ENCODE peak calls at places on chromosome 16, in ten cellular contexts. E is colonic mucosa; M is lung; X is breast epithelium; T is left lung; D is GM23248; Q is AG04450; R is esophagus squamous epithelium; A is effector memory CD4-positive, alpha-beta T cell; N is fibroblast of lung. F is an unnamed sample.

GRCh38 chr16:4700380-4700996 is 7.1 kb downstream of the NUDT16L1 start:
- DNase-seq in E (no peak), M (no peak), X (no peak), T (no peak), D (no peak), Q (no peak), R (no peak), A (no peak), N (no peak), F (no peak)

GRCh38 chr16:86578056-86578455 is 293 bp upstream of the FOXL1 start:
- DNase-seq in E (no peak), M (no peak), X (no peak), T (no peak), D (peak), Q (peak), R (no peak), A (no peak), N (peak), F (no peak)

GRCh38 chr16:28218109-28218508 is 6.3 kb upstream of the XPO6 start:
- DNase-seq in E (peak), M (no peak), X (no peak), T (peak), D (peak), Q (peak), R (no peak), A (peak), N (peak), F (no peak)

GRCh38 chr16:14252860-14253259 is 181.7 kb downstream of the MRTFB start:
- DNase-seq in E (no peak), M (no peak), X (no peak), T (no peak), D (no peak), Q (no peak), R (no peak), A (no peak), N (no peak), F (no peak)

GRCh38 chr16:22739077-22739476 is 74.9 kb upstream of the HS3ST2 start:
- DNase-seq in E (no peak), M (no peak), X (no peak), T (no peak), D (no peak), Q (no peak), R (no peak), A (no peak), N (no peak), F (no peak)

GRCh38 chr16:11706180-11706742 is 36.4 kb downstream of the TXNDC11 start:
- DNase-seq in E (no peak), M (no peak), X (no peak), T (no peak), D (peak), Q (no peak), R (no peak), A (no peak), N (peak), F (peak)

GRCh38 chr16:10929853-10930754 is 12.2 kb downstream of the DEXI start:
- DNase-seq in E (no peak), M (no peak), X (no peak), T (no peak), D (peak), Q (no peak), R (no peak), A (no peak), N (no peak), F (no peak)

GRCh38 chr16:79608976-79609375 is 8.4 kb upstream of the MAF start:
- DNase-seq in E (no peak), M (no peak), X (no peak), T (no peak), D (no peak), Q (no peak), R (no peak), A (no peak), N (no peak), F (no peak)

GRCh38 chr16:85601730-85602401 is 11.3 kb upstream of the GSE1 start:
- DNase-seq in E (no peak), M (no peak), X (no peak), T (no peak), D (peak), Q (no peak), R (no peak), A (no peak), N (no peak), F (no peak)

GRCh38 chr16:138049-138417 is 440 bp downstream of the NPRL3 start:
- DNase-seq in E (no peak), M (no peak), X (no peak), T (peak), D (peak), Q (no peak), R (no peak), A (peak), N (no peak), F (peak)

GRCh38 chr16:87818533-87819161 is 50.7 kb downstream of the SLC7A5 start:
- DNase-seq in E (no peak), M (no peak), X (no peak), T (no peak), D (no peak), Q (no peak), R (no peak), A (no peak), N (no peak), F (no peak)

GRCh38 chr16:3094289-3095027 is 4.6 kb downstream of the ZSCAN10 start:
- DNase-seq in E (peak), M (no peak), X (no peak), T (no peak), D (peak), Q (no peak), R (no peak), A (peak), N (peak), F (no peak)

GRCh38 chr16:26569793-26570192 is 496.9 kb upstream of the C16orf82 start:
- DNase-seq in E (no peak), M (no peak), X (no peak), T (no peak), D (peak), Q (no peak), R (no peak), A (no peak), N (no peak), F (no peak)

GRCh38 chr16:445566-445965 is 20.1 kb downstream of the RAB11FIP3 start:
- DNase-seq in E (no peak), M (no peak), X (no peak), T (no peak), D (no peak), Q (no peak), R (no peak), A (no peak), N (no peak), F (no peak)

GRCh38 chr16:22692034-22692433 is 121.9 kb upstream of the HS3ST2 start:
- DNase-seq in E (no peak), M (no peak), X (no peak), T (no peak), D (peak), Q (no peak), R (no peak), A (no peak), N (no peak), F (no peak)

GRCh38 chr16:4534151-4534790 is 4.3 kb downstream of the CDIP1 start:
- DNase-seq in E (no peak), M (no peak), X (no peak), T (no peak), D (no peak), Q (no peak), R (no peak), A (no peak), N (no peak), F (no peak)

GRCh38 chr16:87930456-87930855 is 5.9 kb downstream of the CA5A start:
- DNase-seq in E (no peak), M (no peak), X (no peak), T (no peak), D (peak), Q (no peak), R (no peak), A (no peak), N (no peak), F (no peak)

GRCh38 chr16:81542609-81543570 is 98.3 kb downstream of the CMIP start:
- DNase-seq in E (no peak), M (no peak), X (no peak), T (no peak), D (no peak), Q (no peak), R (no peak), A (no peak), N (no peak), F (no peak)
- H3K27ac ChIP-seq in E (no peak), M (peak), X (peak), T (peak), D (no peak), Q (peak), R (no peak), A (no peak), N (peak), F (no peak)

GRCh38 chr16:50603206-50604064 is 55.2 kb downstream of the NKD1 start:
- DNase-seq in E (no peak), M (no peak), X (no peak), T (no peak), D (peak), Q (no peak), R (no peak), A (no peak), N (peak), F (peak)
- H3K27ac ChIP-seq in E (peak), M (peak), X (no peak), T (no peak), D (no peak), Q (no peak), R (peak), A (no peak), N (no peak), F (peak)

DNA sequence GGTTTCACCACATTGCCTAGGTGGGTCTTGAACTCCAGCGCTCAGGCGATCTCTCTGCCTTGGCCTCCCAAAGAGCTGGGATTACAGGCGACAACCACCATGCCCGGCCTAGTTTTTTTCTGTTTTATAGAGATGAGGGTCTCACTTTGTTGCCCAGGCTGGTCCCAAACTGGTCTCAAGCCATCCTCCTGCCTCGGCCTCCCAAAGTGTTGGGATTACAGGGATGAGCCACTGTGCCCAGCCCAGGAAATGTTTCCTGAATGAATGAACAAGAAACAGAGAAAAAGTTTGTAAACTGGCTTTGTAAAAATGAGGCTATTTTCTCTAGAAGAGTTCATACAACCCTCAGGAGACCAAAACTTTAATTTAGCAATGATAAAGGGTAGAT is 68.0 kb downstream of the WWP2 start:
- DNase-seq in E (no peak), M (no peak), X (no peak), T (no peak), D (no peak), Q (no peak), R (no peak), A (no peak), N (no peak), F (no peak)
- H3K27ac ChIP-seq in E (peak), M (peak), X (peak), T (peak), D (no peak), Q (peak), R (no peak), A (no peak), N (no peak), F (no peak)

GRCh38 chr16:21647562-21648164 is 4.7 kb downstream of the IGSF6 start:
- DNase-seq in E (no peak), M (no peak), X (no peak), T (no peak), D (no peak), Q (no peak), R (no peak), A (no peak), N (no peak), F (no peak)
- H3K27ac ChIP-seq in E (no peak), M (no peak), X (no peak), T (peak), D (no peak), Q (no peak), R (peak), A (peak), N (no peak), F (no peak)

DNA sequence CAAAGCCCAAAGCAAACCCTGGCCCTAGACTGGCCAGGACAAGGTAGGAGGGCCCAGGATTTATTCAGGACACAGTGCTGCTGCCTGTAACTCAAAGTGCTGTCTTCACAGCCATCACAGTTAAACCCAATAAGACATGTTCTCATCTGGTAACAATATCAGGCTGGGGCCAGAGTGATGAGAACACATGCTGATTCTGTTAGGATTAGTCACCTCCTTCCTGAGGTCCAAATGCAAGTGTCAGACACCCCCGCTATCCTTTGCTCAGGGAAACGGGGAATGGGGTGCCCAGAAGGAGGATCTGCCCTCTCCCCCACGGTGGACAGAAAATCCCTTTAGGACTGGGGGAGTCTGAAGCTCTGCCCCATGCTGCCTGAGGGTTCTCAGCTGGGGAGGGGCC is 9.6 kb downstream of the ZDHHC1 start:
- DNase-seq in E (no peak), M (no peak), X (no peak), T (no peak), D (peak), Q (peak), R (no peak), A (no peak), N (peak), F (no peak)
- H3K27ac ChIP-seq in E (no peak), M (peak), X (peak), T (peak), D (peak), Q (peak), R (peak), A (no peak), N (peak), F (no peak)

DNA sequence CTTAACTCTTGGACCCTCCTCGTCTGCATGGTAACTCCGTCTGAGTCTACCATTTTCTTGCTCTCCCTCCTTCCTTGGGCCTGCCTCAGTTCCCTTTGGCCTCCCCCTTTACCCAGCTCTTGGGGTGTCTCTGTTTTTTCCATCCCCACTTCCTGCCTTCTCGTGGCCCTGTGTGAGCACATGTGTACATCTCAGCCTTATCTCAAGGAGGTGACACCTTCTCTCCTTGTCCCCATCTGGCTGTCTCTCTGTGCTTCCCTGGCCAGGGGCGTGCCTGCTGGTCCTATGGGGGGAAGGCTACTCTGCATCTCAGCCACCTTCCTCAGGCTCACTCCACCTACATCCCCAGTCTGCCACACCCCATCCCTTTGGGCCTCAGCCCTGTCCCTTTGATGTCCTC is 6.6 kb downstream of the CTF1 start:
- DNase-seq in E (no peak), M (no peak), X (no peak), T (no peak), D (no peak), Q (no peak), R (no peak), A (no peak), N (no peak), F (no peak)
- H3K27ac ChIP-seq in E (peak), M (peak), X (peak), T (peak), D (peak), Q (no peak), R (peak), A (peak), N (no peak), F (peak)

GRCh38 chr16:49972280-49972679 is 52.7 kb upstream of the CNEP1R1 start:
- DNase-seq in E (no peak), M (no peak), X (no peak), T (no peak), D (no peak), Q (no peak), R (no peak), A (no peak), N (no peak), F (no peak)
- H3K27ac ChIP-seq in E (no peak), M (no peak), X (no peak), T (no peak), D (no peak), Q (no peak), R (no peak), A (no peak), N (no peak), F (no peak)

GRCh38 chr16:29308644-29309546 is 97.6 kb downstream of the NPIPB11 start:
- DNase-seq in E (no peak), M (no peak), X (no peak), T (no peak), D (no peak), Q (no peak), R (no peak), A (no peak), N (no peak), F (peak)

GRCh38 chr16:29311636-29312344 is 94.7 kb downstream of the NPIPB11 start:
- DNase-seq in E (no peak), M (no peak), X (no peak), T (no peak), D (no peak), Q (no peak), R (no peak), A (no peak), N (no peak), F (peak)

GRCh38 chr16:29313559-29313887 is 93.0 kb downstream of the NPIPB11 start:
- DNase-seq in E (no peak), M (no peak), X (no peak), T (no peak), D (no peak), Q (no peak), R (no peak), A (no peak), N (no peak), F (no peak)

GRCh38 chr16:29312835-29313558 is 93.5 kb downstream of the NPIPB11 start:
- DNase-seq in E (no peak), M (no peak), X (no peak), T (no peak), D (no peak), Q (no peak), R (no peak), A (no peak), N (no peak), F (no peak)

DNA sequence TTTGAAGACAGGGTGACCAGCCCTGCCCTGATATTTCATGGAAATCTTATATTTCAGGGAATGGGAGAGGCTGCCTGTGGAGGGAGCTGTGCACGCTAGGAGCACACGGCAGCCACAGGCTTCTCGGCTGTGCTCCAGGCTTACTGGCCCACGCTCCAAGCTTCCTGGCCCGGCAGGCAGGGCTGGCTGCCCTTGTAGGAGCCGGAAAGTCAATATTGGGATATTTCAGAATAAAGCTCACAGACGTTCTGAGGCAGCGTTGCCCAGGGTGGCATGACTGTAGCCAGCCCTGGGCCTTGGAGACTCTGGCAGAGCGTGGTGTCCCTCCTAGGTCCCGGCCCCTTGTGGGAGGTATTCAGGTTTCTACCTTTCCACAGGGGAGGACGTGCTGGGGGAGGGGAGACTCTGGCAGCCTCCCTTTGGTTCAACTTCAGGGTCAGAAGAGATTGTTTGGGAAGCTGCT is 95.6 kb downstream of the NPIPB11 start:
- DNase-seq in E (no peak), M (no peak), X (peak), T (no peak), D (peak), Q (no peak), R (no peak), A (no peak), N (peak), F (peak)
- H3K27ac ChIP-seq in E (no peak), M (no peak), X (peak), T (no peak), D (no peak), Q (no peak), R (no peak), A (no peak), N (no peak), F (peak)

DNA sequence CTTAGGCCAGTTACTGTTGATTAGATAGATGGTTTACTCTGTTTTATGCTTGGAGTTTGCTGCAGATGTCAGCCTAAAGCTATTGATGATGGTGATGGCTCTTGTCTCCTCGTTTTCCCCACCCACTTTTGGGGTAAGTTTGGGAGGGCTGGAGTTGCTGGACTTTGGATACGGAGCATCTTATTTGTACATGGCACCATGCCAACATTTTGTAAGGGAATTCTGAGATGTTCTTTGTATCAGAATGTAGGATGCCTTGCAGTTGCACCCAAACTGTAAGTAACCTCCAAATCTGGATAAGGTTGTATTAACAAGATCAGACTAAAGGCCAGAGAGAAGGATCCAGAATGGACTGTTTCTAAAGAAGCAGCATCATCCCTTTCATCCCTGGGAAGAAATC is 551.9 kb upstream of the ZFHX3 start:
- DNase-seq in E (no peak), M (no peak), X (no peak), T (no peak), D (no peak), Q (no peak), R (no peak), A (no peak), N (no peak), F (no peak)
- H3K27ac ChIP-seq in E (no peak), M (no peak), X (no peak), T (no peak), D (no peak), Q (no peak), R (no peak), A (no peak), N (no peak), F (no peak)

F was measured in ovary.